ENCODE peak calls at places on chromosomes 13 and 19, in four cellular contexts. I, A, L and M are unnamed samples.

GRCh38 chr19:50909240-50910070 is 1.7 kb downstream of the KLK4 start:
- DNase-seq in I (no peak), A (peak; percentile 86), L (no peak), M (no peak)

GRCh38 chr13:42968906-42969305 is 23.1 kb downstream of the EPSTI1 start:
- DNase-seq in A (no peak), I (no peak), L (no peak), M (no peak)

GRCh38 chr19:3097442-3097871 is 3.3 kb downstream of the GNA11 start:
- DNase-seq in I (no peak), A (no peak), L (no peak), M (no peak)

GRCh38 chr13:59472134-59472533 is 691.6 kb downstream of the DIAPH3 start:
- DNase-seq in A (no peak), L (no peak), I (no peak), M (no peak)

GRCh38 chr19:23436944-23437343 is 41.7 kb upstream of the ZNF91 start:
- DNase-seq in A (peak; percentile 10), L (no peak), I (peak; percentile 9), M (no peak)

GRCh38 chr19:5369962-5370367 is 29.4 kb upstream of the PTPRS start:
- DNase-seq in I (peak; percentile 34), L (no peak), A (peak; percentile 55), M (no peak)

GRCh38 chr13:20015763-20016162 is 57.2 kb downstream of the ZMYM2 start:
- DNase-seq in A (no peak), I (no peak), L (no peak), M (no peak)

GRCh38 chr19:38850231-38850975 is 617 bp upstream of the HNRNPL start:
- DNase-seq in A (peak; percentile 100), I (peak; percentile 100), L (peak; percentile 100), M (peak; percentile 100)

GRCh38 chr19:1149259-1150045 is 24.6 kb downstream of the SBNO2 start:
- DNase-seq in A (no peak), I (no peak), L (no peak), M (no peak)

GRCh38 chr13:66532845-66533244 is 697.3 kb downstream of the PCDH9 start:
- DNase-seq in L (no peak), A (no peak), I (no peak), M (no peak)

GRCh38 chr19:35901854-35902661 is at the start of gene HCST:
- DNase-seq in I (no peak), L (no peak), A (no peak), M (no peak)

GRCh38 chr19:17329768-17330545 is 4.7 kb downstream of the ANO8 start:
- DNase-seq in I (no peak), L (no peak), A (no peak), M (no peak)

GRCh38 chr19:12828494-12828893 is 5.9 kb downstream of the RTBDN start:
- DNase-seq in L (no peak), A (no peak), I (no peak), M (no peak)

GRCh38 chr13:37681295-37682032 is 82.9 kb upstream of the POSTN start:
- DNase-seq in A (no peak), I (no peak), L (peak; percentile 16), M (no peak)

GRCh38 chr19:2385053-2385721 is 25.1 kb downstream of the TMPRSS9 start:
- DNase-seq in I (no peak), L (peak; percentile 40), A (peak; percentile 81), M (peak; percentile 87)

GRCh38 chr19:47023448-47023794 is 3.8 kb downstream of the NPAS1 start:
- DNase-seq in I (no peak), L (no peak), A (no peak), M (no peak)

GRCh38 chr13:108734676-108735075 is 105.3 kb downstream of the MYO16 start:
- DNase-seq in L (no peak), A (peak; percentile 1), I (no peak), M (no peak)

GRCh38 chr13:46149272-46150133 is 32.5 kb downstream of the LCP1 start:
- DNase-seq in A (no peak), L (no peak), I (peak; percentile 39), M (no peak)

GRCh38 chr13:68692049-68692448 is 1415.6 kb upstream of the ATXN8OS start:
- DNase-seq in I (no peak), A (no peak), L (no peak), M (no peak)

GRCh38 chr19:33690461-33691427 is 69.0 kb downstream of the CHST8 start:
- DNase-seq in I (no peak), L (no peak), A (no peak), M (no peak)

GRCh38 chr19:4057913-4058695 is 8.6 kb downstream of the ZBTB7A start:
- DNase-seq in A (peak; percentile 74), I (no peak), L (peak; percentile 78), M (no peak)

GRCh38 chr19:18041054-18041453 is 33.1 kb downstream of the ARRDC2 start:
- DNase-seq in L (no peak), A (no peak), I (no peak), M (no peak)

GRCh38 chr19:32246032-32246431 is 99.4 kb upstream of the ZNF507 start:
- DNase-seq in I (no peak), A (no peak), L (no peak), M (no peak)

GRCh38 chr13:33191425-33192221 is 93.9 kb downstream of the STARD13 start:
- DNase-seq in I (no peak), A (no peak), L (no peak), M (no peak)

GRCh38 chr19:38892841-38893240 is 6.6 kb downstream of the SIRT2 start:
- DNase-seq in L (no peak), A (no peak), I (no peak), M (no peak)

GRCh38 chr13:31775686-31776085 is 36.4 kb downstream of the RXFP2 start:
- DNase-seq in A (no peak), L (no peak), I (no peak), M (no peak)

GRCh38 chr19:23777216-23777615 is 18.5 kb upstream of the ZNF681 start:
- DNase-seq in I (no peak), L (no peak), A (no peak), M (no peak)

GRCh38 chr19:34225659-34226015 is 28.7 kb upstream of the GARRE1 start:
- DNase-seq in A (no peak), L (no peak), I (no peak), M (no peak)

GRCh38 chr13:26502826-26503225 is 54.7 kb upstream of the WASF3 start:
- DNase-seq in A (no peak), I (no peak), L (no peak), M (no peak)

GRCh38 chr19:2551864-2552185 is 75.9 kb downstream of the GADD45B start:
- DNase-seq in I (no peak), A (no peak), L (no peak), M (no peak)

GRCh38 chr13:52665325-52665724 is 12.7 kb downstream of the SUGT1 start:
- DNase-seq in A (peak; percentile 7), I (peak; percentile 26), L (no peak), M (no peak)
- TF ChIP-seq CTCF in A (peak; percentile 39), I (peak; percentile 35), L (peak; percentile 46), M (peak; percentile 43)

DNA sequence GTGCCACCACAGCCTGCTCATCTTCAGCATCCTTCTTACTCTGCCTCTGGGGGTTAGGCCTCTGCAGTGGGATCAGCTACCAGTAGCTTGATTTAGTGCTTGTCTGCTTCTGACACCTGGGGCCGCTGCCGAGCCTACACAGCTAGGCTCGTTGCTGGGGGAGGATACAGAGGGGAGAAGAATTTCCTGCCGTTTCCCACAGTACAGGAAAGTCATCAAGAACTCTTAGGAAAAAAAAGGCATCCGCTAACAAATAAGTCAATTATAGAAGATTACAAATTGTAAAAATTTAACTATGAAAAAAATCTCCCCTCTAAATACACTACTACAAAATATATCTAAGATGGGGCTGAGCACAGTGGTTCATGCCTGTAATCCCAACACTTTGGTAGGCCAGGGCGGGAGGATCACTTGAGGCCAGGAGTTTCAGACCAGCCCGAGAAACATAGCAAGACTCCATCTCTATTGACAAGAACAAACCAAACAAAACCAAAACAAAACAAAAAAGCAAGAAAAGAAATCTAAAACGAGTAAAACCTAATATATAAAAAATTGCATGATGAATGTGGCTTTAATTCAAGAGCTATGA is 26.7 kb downstream of the LATS2 start:
- DNase-seq in L (no peak), A (no peak), I (no peak), M (peak; percentile 28)
- TF ChIP-seq CTCF in L (peak; percentile 8), A (no peak), I (no peak), M (peak; percentile 65)

GRCh38 chr13:44989071-44989889 is at the start of the genes GPALPP1 and NUFIP1:
- DNase-seq in I (peak; percentile 87), L (peak; percentile 78), A (peak; percentile 92), M (peak; percentile 81)
- TF ChIP-seq CTCF in I (no peak), L (no peak), A (no peak), M (peak; percentile 12)

DNA sequence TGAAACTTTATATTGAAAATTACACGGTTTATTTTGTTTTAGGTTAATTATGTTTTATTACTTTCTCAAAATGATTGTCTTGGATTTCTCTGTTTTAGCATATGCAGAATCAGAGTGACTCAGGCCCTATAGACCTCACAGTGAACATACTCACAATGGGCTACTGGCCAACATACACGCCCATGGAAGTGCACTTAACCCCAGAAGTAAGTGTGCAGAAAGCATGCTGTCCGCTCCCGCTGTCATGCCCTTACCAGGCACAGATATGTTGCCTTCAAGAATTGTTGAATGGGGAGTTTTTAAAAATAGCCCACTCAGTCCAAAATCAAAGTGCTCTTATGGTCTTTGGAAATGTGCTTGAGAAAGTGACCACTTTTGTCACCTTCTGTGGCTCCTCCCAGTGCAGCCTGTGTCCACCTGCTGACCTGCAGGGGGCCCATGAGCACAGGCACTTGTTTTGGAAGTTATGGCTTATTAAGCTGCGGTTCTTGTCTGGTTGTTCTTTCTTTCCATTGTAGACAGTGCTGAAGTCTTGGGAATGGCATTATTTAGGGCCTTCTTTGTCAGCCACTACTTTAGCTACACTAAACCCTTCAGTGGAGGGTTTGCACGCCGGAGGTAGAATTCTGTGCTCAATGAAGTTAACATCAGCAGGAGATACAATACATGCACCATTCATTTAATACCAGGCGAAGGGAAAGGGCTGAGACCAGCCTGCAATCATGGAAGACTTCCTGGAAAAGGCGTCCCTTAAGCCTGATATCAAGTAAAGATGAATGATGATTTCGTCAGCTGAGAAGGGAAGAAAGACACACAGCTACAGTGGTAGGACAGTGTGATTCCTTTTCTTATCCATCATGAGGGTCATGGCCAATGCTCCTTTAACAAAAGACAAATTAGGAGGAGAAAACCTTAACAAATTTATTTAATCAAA is 36.7 kb downstream of the CUL4A start:
- DNase-seq in I (no peak), A (no peak), L (no peak), M (no peak)
- TF ChIP-seq CTCF in I (peak; percentile 31), A (no peak), L (peak; percentile 33), M (peak; percentile 45)

DNA sequence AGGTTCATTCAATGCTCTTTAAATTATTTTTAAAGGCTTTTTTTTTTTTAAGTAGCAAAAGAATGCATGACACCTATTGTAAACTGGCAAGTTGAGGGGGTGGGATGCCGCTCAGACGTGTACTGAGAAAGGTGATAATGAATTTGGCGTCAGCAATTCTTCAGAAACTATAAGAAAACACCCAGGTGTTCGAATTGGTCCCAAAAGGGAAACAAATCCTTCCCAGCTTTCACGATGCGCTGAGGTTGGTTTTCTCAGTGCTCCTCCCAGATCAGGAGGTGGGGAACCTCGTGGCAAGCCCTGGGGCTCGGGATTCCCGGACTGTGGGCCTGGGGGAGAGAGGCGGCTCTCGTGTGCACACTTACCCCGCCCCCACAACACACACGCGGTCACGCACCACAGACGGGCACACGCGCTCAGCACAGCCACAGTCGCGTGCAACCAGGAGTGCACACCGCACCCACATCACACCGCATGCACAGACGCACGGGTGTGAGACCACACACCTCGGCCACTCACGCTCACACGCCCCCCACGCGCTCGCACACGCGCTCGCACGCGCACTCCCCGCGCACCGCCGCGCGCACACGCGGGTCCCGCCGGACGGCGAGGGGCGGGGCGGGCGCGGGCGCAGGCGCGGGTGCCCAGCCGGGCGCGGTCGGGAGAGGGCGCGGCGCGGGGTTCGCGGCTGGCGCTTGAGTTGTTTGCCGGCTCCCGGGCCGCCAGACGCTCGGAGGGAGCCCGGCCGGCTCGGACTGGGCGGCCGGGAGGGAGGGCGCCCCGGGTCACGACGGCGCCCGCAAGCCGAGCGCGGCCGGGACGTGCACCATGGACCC is at the start of gene FAM124A:
- DNase-seq in A (peak; percentile 11), L (no peak), I (peak; percentile 39), M (no peak)
- TF ChIP-seq CTCF in A (peak; percentile 54), L (peak; percentile 6), I (no peak), M (no peak)

GRCh38 chr19:44782729-44783128 is 5.0 kb downstream of the CBLC start:
- DNase-seq in I (no peak), A (no peak), L (no peak), M (no peak)
- TF ChIP-seq CTCF in I (no peak), A (no peak), L (no peak), M (no peak)